ENCODE peak calls at places on chromosome 16, in nine cellular contexts. A, Z, B, F, E, D, G, Q and P are unnamed samples.

GRCh38 chr16:47037396-47037745 is 63.9 kb upstream of the DNAJA2 start:
- DNase-seq in G (no peak), F (no peak), A (no peak), Z (no peak), E (no peak), D (peak; percentile 13), B (peak; percentile 40), Q (no peak), P (peak; percentile 28)

GRCh38 chr16:70304892-70305448 is 6.0 kb downstream of the DDX19B start:
- DNase-seq in E (no peak), G (no peak), A (no peak), Z (no peak), D (no peak), Q (no peak), B (no peak), F (no peak), P (no peak)

GRCh38 chr16:10338426-10338825 is 47.4 kb upstream of the ATF7IP2 start:
- DNase-seq in A (no peak), G (no peak), F (no peak), B (no peak), Z (no peak), E (no peak), D (no peak), Q (peak; percentile 33), P (no peak)

GRCh38 chr16:49442805-49443204 is 69.2 kb downstream of the C16orf78 start:
- DNase-seq in B (peak; percentile 93), Q (no peak), E (no peak), Z (no peak), D (no peak), F (no peak), A (no peak), G (no peak), P (no peak)

GRCh38 chr16:83771306-83771942 is 36.4 kb upstream of the HSBP1 start:
- DNase-seq in F (no peak), D (no peak), G (peak; percentile 27), Q (no peak), B (no peak), E (no peak), Z (no peak), A (no peak), P (peak; percentile 52)

GRCh38 chr16:13767215-13767614 is 152.7 kb upstream of the ERCC4 start:
- DNase-seq in F (no peak), Z (no peak), A (no peak), B (no peak), E (no peak), Q (peak; percentile 31), G (no peak), D (no peak), P (no peak)

GRCh38 chr16:871562-872330 is 71.2 kb upstream of the GNG13 start:
- DNase-seq in D (no peak), B (no peak), A (no peak), G (no peak), Z (no peak), Q (no peak), E (no peak), F (no peak), P (no peak)

GRCh38 chr16:71216714-71217113 is 13.8 kb downstream of the HYDIN start:
- DNase-seq in B (peak; percentile 63), F (no peak), E (no peak), Q (no peak), D (no peak), G (no peak), A (no peak), Z (no peak), P (no peak)

GRCh38 chr16:1770328-1771071 is 843 bp downstream of the NME3 start:
- DNase-seq in F (peak; percentile 78), G (no peak), B (no peak), A (peak; percentile 68), D (peak; percentile 46), Q (peak; percentile 60), E (peak; percentile 61), Z (no peak), P (peak; percentile 41)

GRCh38 chr16:77424841-77425604 is 9.8 kb downstream of the ADAMTS18 start:
- DNase-seq in F (no peak), Z (no peak), E (no peak), B (no peak), G (no peak), Q (no peak), A (no peak), D (no peak), P (no peak)

GRCh38 chr16:22198547-22199293 is 7.4 kb upstream of the EEF2K start:
- DNase-seq in D (no peak), A (no peak), Q (peak; percentile 11), Z (no peak), G (no peak), B (no peak), F (no peak), E (no peak), P (no peak)